ENCODE peak calls at places on chromosome 14, in five cellular contexts. K is ovary, V is tibial nerve, S is lower lobe of right lung, X is left lung. O is an unnamed sample.

GRCh38 chr14:24274101-24274543 is 2.7 kb upstream of the RABGGTA start:
- DNase-seq in K (no peak), V (no peak), S (no peak), X (no peak), O (no peak)

GRCh38 chr14:100844082-100844408 is 18.1 kb downstream of the MEG3 start:
- DNase-seq in K (no peak), V (no peak), S (peak; percentile 10), X (no peak), O (no peak)

GRCh38 chr14:76396714-76397187 is 20.8 kb downstream of the ESRRB start:
- DNase-seq in K (no peak), V (no peak), S (no peak), X (no peak), O (no peak)

GRCh38 chr14:72111921-72112320 is 179.7 kb downstream of the RGS6 start:
- DNase-seq in K (no peak), V (no peak), S (no peak), X (no peak), O (no peak)

GRCh38 chr14:36217732-36218131 is 41.2 kb upstream of the PTCSC3 start:
- DNase-seq in K (no peak), V (no peak), S (peak; percentile 55), X (peak; percentile 78), O (no peak)

GRCh38 chr14:89797148-89797547 is 157.4 kb downstream of the EFCAB11 start:
- DNase-seq in K (no peak), V (no peak), S (no peak), X (no peak), O (no peak)

GRCh38 chr14:96139879-96140278 is 64.8 kb upstream of the BDKRB2 start:
- DNase-seq in K (no peak), V (no peak), S (no peak), X (no peak), O (no peak)

GRCh38 chr14:58428011-58428807 is 690 bp downstream of the KIAA0586 start:
- DNase-seq in K (no peak), V (no peak), S (no peak), X (no peak), O (no peak)

GRCh38 chr14:103259184-103259583 is 74.9 kb upstream of the EIF5 start:
- DNase-seq in K (no peak), V (no peak), S (no peak), X (no peak), O (no peak)

GRCh38 chr14:65382586-65382985 is 29.9 kb upstream of the FUT8 start:
- DNase-seq in K (no peak), V (no peak), S (no peak), X (no peak), O (no peak)

GRCh38 chr14:37116933-37117844 is 55.2 kb downstream of the SLC25A21 start:
- DNase-seq in K (no peak), V (no peak), S (no peak), X (no peak), O (no peak)

GRCh38 chr14:60485600-60486251 is at the start of gene C14orf39:
- DNase-seq in K (peak; percentile 43), V (no peak), S (no peak), X (no peak), O (no peak)

GRCh38 chr14:95318399-95318834 is 1.3 kb downstream of the CLMN start:
- DNase-seq in K (no peak), V (no peak), S (no peak), X (no peak), O (no peak)

GRCh38 chr14:91929700-91930099 is 17.8 kb downstream of the FBLN5 start:
- DNase-seq in K (peak; percentile 24), V (no peak), S (no peak), X (no peak), O (no peak)

GRCh38 chr14:32224731-32225377 is 21.8 kb upstream of the RNU6-8 start:
- DNase-seq in K (peak; percentile 14), V (no peak), S (peak; percentile 49), X (no peak), O (peak; percentile 64)

GRCh38 chr14:31205681-31206535 is 1.7 kb downstream of the HECTD1 start:
- DNase-seq in K (no peak), V (no peak), S (no peak), X (no peak), O (no peak)

GRCh38 chr14:66117600-66117999 is 368.6 kb upstream of the CCDC196 start:
- DNase-seq in K (no peak), V (no peak), S (no peak), X (no peak), O (no peak)

GRCh38 chr14:29805415-29806123 is 122.1 kb downstream of the PRKD1 start:
- DNase-seq in K (peak; percentile 71), V (peak; percentile 44), S (peak; percentile 53), X (peak; percentile 62), O (peak; percentile 24)

GRCh38 chr14:72611956-72612500 is 281.9 kb downstream of the DPF3 start:
- DNase-seq in K (no peak), V (no peak), S (no peak), X (no peak), O (no peak)

GRCh38 chr14:89445252-89445973 is 28.4 kb upstream of the FOXN3 start:
- DNase-seq in K (no peak), V (no peak), S (no peak), X (no peak), O (no peak)

GRCh38 chr14:54877015-54877702 is 25.5 kb downstream of the GCH1 start:
- DNase-seq in K (no peak), V (no peak), S (no peak), X (no peak), O (no peak)

GRCh38 chr14:76574416-76574815 is 186.9 kb upstream of the VASH1 start:
- DNase-seq in K (no peak), V (no peak), S (no peak), X (no peak), O (no peak)

GRCh38 chr14:80095623-80096022 is 115.7 kb downstream of the DIO2 start:
- DNase-seq in K (no peak), V (no peak), S (no peak), X (no peak), O (no peak)

GRCh38 chr14:39138450-39138849 is 24.3 kb downstream of the GEMIN2 start:
- DNase-seq in K (no peak), V (no peak), S (no peak), X (no peak), O (no peak)

GRCh38 chr14:103144085-103144484 is 20.8 kb downstream of the TNFAIP2 start:
- DNase-seq in K (no peak), V (no peak), S (no peak), X (no peak), O (no peak)

GRCh38 chr14:80304125-80304766 is 92.9 kb upstream of the DIO2 start:
- DNase-seq in K (no peak), V (no peak), S (no peak), X (no peak), O (peak; percentile 27)

GRCh38 chr14:29486132-29486531 is 441.5 kb downstream of the PRKD1 start:
- DNase-seq in K (no peak), V (no peak), S (no peak), X (no peak), O (no peak)

GRCh38 chr14:52563120-52563519 is 10.5 kb downstream of the GPR137C start:
- DNase-seq in K (no peak), V (no peak), S (no peak), X (no peak), O (no peak)

GRCh38 chr14:77406086-77406485 is 17.2 kb downstream of the NOXRED1 start:
- DNase-seq in K (no peak), V (no peak), S (no peak), X (no peak), O (no peak)

GRCh38 chr14:104373055-104373854 is 206.3 kb upstream of the C14orf180 start:
- DNase-seq in K (no peak), V (no peak), S (peak; percentile 30), X (no peak), O (no peak)

GRCh38 chr14:37591311-37591940 is 3.6 kb downstream of the FOXA1 start:
- DNase-seq in K (no peak), V (no peak), S (peak; percentile 64), X (no peak), O (no peak)

GRCh38 chr14:105711841-105712460 is 185.6 kb downstream of the TMEM121 start:
- DNase-seq in K (no peak), V (no peak), S (no peak), X (no peak), O (no peak)

GRCh38 chr14:36091096-36091495 is 85.4 kb downstream of the PTCSC3 start:
- DNase-seq in K (no peak), V (no peak), S (no peak), X (peak; percentile 42), O (no peak)

GRCh38 chr14:91374897-91375747 is 42.5 kb downstream of the CCDC88C start:
- DNase-seq in K (no peak), V (no peak), S (no peak), X (no peak), O (no peak)

GRCh38 chr14:104130974-104131651 is 7.3 kb upstream of the KIF26A start:
- DNase-seq in K (peak; percentile 23), V (no peak), S (peak; percentile 63), X (peak; percentile 42), O (no peak)

GRCh38 chr14:32559595-32559994 is 230.5 kb downstream of the AKAP6 start:
- DNase-seq in K (no peak), V (no peak), S (no peak), X (no peak), O (no peak)

GRCh38 chr14:32382704-32383103 is 53.6 kb downstream of the AKAP6 start:
- DNase-seq in K (no peak), V (no peak), S (no peak), X (no peak), O (no peak)

GRCh38 chr14:81819344-81819743 is 285.7 kb upstream of the SEL1L start:
- DNase-seq in K (no peak), V (no peak), S (no peak), X (no peak), O (no peak)
- H3K27ac ChIP-seq in K (no peak overlapping the region), V (no peak overlapping the region), S (no peak overlapping the region), X (no peak overlapping the region), O (no peak overlapping the region)

GRCh38 chr14:50260511-50260910 is 29.1 kb upstream of the SOS2 start:
- DNase-seq in K (no peak), V (no peak), S (no peak), X (no peak), O (no peak)
- TF ChIP-seq CTCF in K (no peak), V (peak; percentile 32), S (peak; percentile 41), X (peak; percentile 20), O (no peak)

GRCh38 chr14:70073924-70074566 is 114.7 kb downstream of the SLC8A3 start:
- DNase-seq in K (no peak), V (no peak), S (peak; percentile 73), X (peak; percentile 58), O (peak; percentile 53)
- H3K27me3 ChIP-seq in K (no peaks in the 10 kb centered on the region), V (no peaks in the 10 kb centered on the region), S (peaks cover 6% of the 10 kb centered on the region), X (peaks cover 7% of the 10 kb centered on the region), O (no peaks in the 10 kb centered on the region)

GRCh38 chr14:22589096-22589839 is at the start of gene DAD1:
- DNase-seq in K (peak; percentile 98), V (peak; percentile 97), S (peak; percentile 97), X (peak; percentile 98), O (peak; percentile 98)

GRCh38 chr14:22583994-22584393 is 5.0 kb downstream of the DAD1 start:
- DNase-seq in K (no peak), V (no peak), S (no peak), X (no peak), O (no peak)

GRCh38 chr14:22593189-22593588 is 4.2 kb upstream of the DAD1 start:
- DNase-seq in K (no peak), V (no peak), S (no peak), X (no peak), O (no peak)

GRCh38 chr14:22588419-22589095 is 467 bp downstream of the DAD1 start:
- DNase-seq in K (no peak), V (no peak), S (no peak), X (no peak), O (no peak)

GRCh38 chr14:22587247-22587646 is 1.8 kb downstream of the DAD1 start:
- DNase-seq in K (no peak), V (no peak), S (no peak), X (no peak), O (no peak)
- H3K27ac ChIP-seq in K (no peak overlapping the region), V (no peak overlapping the region), S (no peak overlapping the region), X (no peak overlapping the region), O (no peak overlapping the region)